ENCODE peak calls at places on chromosomes 1 and 21, in six cellular contexts. One of them, this sample, is unnamed.

GRCh38 chr1:54291276-54292014 is 91.5 kb downstream of the MRPL37 start:
- DNase-seq in IMR-90: no peak
- DNase-seq in K562: no peak
- DNase-seq in A549: no peak
- DNase-seq in HepG2: no peak
- DNase-seq in GM12878: no peak
- DNase-seq in this sample: no peak

GRCh38 chr1:234541281-234541975 is 62.4 kb upstream of the TARBP1 start:
- DNase-seq in IMR-90: peak
- DNase-seq in K562: no peak
- DNase-seq in A549: peak
- DNase-seq in HepG2: no peak
- DNase-seq in GM12878: no peak
- DNase-seq in this sample: no peak

GRCh38 chr1:230982698-230983097 is 3.8 kb downstream of the ARV1 start:
- DNase-seq in IMR-90: peak
- DNase-seq in K562: no peak
- DNase-seq in A549: no peak
- DNase-seq in HepG2: no peak
- DNase-seq in GM12878: no peak
- DNase-seq in this sample: no peak

GRCh38 chr1:238485062-238485905 is 594.6 kb upstream of the ZP4 start:
- DNase-seq in IMR-90: peak
- DNase-seq in K562: no peak
- DNase-seq in A549: peak
- DNase-seq in HepG2: no peak
- DNase-seq in GM12878: no peak
- DNase-seq in this sample: no peak

GRCh38 chr1:94926365-94926914 is 470 bp downstream of the CNN3 start:
- DNase-seq in IMR-90: peak
- DNase-seq in K562: no peak
- DNase-seq in A549: peak
- DNase-seq in HepG2: peak
- DNase-seq in GM12878: no peak
- DNase-seq in this sample: peak

GRCh38 chr1:151062738-151063371 is 2.7 kb downstream of the MLLT11 start:
- DNase-seq in IMR-90: peak
- DNase-seq in K562: peak
- DNase-seq in A549: peak
- DNase-seq in HepG2: no peak
- DNase-seq in GM12878: no peak
- DNase-seq in this sample: no peak

GRCh38 chr1:234956821-234957329 is 171.8 kb downstream of the TOMM20 start:
- DNase-seq in IMR-90: no peak
- DNase-seq in K562: peak
- DNase-seq in A549: peak
- DNase-seq in HepG2: peak
- DNase-seq in GM12878: no peak
- DNase-seq in this sample: no peak

GRCh38 chr1:233990486-233990885 is 86.0 kb downstream of the SLC35F3 start:
- DNase-seq in IMR-90: no peak
- DNase-seq in K562: no peak
- DNase-seq in A549: no peak
- DNase-seq in HepG2: no peak
- DNase-seq in GM12878: no peak
- DNase-seq in this sample: no peak

GRCh38 chr1:205812878-205813754 is at the start of gene SLC41A1:
- DNase-seq in IMR-90: peak
- DNase-seq in K562: peak
- DNase-seq in A549: peak
- DNase-seq in HepG2: peak
- DNase-seq in GM12878: peak
- DNase-seq in this sample: peak

DNA sequence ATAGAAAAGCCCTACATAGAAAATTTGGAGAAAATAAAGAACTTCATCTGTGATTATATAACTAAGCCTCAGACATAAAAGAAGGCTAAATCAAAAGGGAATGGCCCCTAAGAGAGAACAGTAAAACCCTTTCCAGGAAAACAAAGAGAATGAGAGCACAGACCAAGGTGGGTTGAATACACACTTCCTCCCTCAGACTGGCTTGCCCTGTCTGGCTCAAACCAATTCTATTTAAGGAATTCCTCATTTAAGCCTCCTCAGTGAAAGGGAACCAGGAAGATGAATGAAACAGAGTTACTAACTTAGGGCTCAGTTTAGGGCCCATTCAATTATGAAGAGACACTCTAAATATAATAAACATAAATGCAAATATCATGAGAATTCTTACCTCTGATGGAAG is 10.6 kb upstream of the SYT14 start:
- DNase-seq in IMR-90: no peak
- DNase-seq in K562: no peak
- DNase-seq in A549: no peak
- DNase-seq in HepG2: no peak
- DNase-seq in GM12878: no peak
- DNase-seq in this sample: no peak
- TF ChIP-seq BHLHE40 in IMR-90: no peak
- TF ChIP-seq BHLHE40 in K562: no peak
- TF ChIP-seq BHLHE40 in A549: no peak
- TF ChIP-seq BHLHE40 in HepG2: no peak
- TF ChIP-seq BHLHE40 in GM12878: no peak
- TF ChIP-seq BHLHE40 in this sample: no peak

DNA sequence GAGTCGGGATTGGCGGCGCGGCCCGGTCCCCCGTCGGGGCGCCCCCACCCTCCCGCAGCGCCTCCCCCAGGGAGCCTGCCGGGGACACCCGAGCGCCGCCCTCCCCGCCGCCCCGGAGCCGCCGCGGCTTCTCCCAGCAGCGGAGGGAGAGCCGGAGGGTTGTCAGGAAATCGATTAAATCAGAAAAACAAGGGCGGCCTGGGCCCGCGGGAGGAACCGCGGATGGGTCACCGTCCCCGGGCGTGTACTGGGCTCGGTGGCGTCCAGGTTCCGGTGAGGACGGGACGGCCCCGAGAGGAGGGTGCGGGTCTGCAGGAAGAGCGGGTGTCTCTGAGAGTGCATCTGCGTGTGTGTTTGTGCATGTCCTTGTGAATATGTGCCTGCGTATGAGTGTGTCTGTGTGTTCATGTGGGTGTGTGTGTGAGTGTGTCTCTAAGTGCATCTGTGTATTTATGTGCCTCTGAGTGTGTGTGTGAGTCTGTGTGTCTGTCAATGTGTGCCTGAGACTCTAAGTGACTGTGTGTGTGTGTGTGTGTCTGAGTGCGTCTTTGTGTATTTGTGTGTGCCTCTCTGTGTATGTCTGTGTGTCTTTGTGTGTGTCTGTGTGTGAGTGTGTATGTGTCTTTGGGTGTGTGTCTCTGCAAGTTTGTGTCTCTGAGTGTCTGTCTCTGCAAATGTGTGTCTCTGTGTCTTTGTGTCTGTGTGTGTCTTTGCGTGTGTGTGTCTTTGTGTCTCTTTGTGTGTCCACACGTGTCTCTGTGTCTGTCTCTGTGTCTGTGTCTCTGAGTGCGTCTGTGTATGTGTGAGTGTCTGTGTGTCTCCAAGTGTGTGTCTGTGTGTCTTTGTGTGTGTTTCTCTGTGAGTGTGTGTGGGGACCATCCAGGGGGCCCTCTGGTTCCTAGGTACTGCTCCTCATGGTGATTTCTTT is 1.1 kb downstream of the SPSB1 start:
- DNase-seq in IMR-90: peak
- DNase-seq in K562: peak
- DNase-seq in A549: peak
- DNase-seq in HepG2: no peak
- DNase-seq in GM12878: no peak
- DNase-seq in this sample: peak
- TF ChIP-seq BHLHE40 in IMR-90: no peak
- TF ChIP-seq BHLHE40 in K562: no peak
- TF ChIP-seq BHLHE40 in A549: no peak
- TF ChIP-seq BHLHE40 in HepG2: no peak
- TF ChIP-seq BHLHE40 in GM12878: no peak
- TF ChIP-seq BHLHE40 in this sample: no peak

GRCh38 chr21:16589499-16589898 is 859.7 kb downstream of the USP25 start:
- DNase-seq in IMR-90: no peak
- DNase-seq in K562: no peak
- DNase-seq in A549: no peak
- DNase-seq in HepG2: no peak
- DNase-seq in GM12878: no peak
- DNase-seq in this sample: no peak

GRCh38 chr21:16590186-16590585 is 860.4 kb downstream of the USP25 start:
- DNase-seq in IMR-90: no peak
- DNase-seq in K562: no peak
- DNase-seq in A549: no peak
- DNase-seq in HepG2: no peak
- DNase-seq in GM12878: no peak
- DNase-seq in this sample: no peak

GRCh38 chr21:16590658-16591057 is 860.9 kb downstream of the USP25 start:
- DNase-seq in IMR-90: no peak
- DNase-seq in K562: no peak
- DNase-seq in A549: no peak
- DNase-seq in HepG2: no peak
- DNase-seq in GM12878: no peak
- DNase-seq in this sample: no peak

GRCh38 chr21:16594191-16594590 is 864.4 kb downstream of the USP25 start:
- DNase-seq in IMR-90: peak
- DNase-seq in K562: no peak
- DNase-seq in A549: no peak
- DNase-seq in HepG2: no peak
- DNase-seq in GM12878: no peak
- DNase-seq in this sample: no peak

DNA sequence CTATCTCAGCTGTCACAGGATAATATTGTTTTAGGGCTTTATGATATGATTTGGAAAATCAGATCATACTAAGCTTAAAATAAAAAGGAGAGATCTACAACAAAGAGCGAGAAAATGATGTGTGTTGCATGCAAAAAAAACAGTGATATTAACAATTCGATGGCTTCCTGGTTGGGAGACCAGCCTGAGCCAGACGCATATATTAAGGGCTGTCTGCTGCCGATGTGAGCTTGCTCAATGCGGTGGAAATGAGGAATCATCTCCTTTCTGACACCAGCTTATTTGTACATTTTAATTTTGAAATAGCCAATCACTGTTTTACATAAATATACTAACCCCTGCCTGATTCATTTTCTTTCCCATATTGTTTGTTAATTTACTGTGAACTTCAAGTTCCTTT is 862.6 kb downstream of the USP25 start:
- DNase-seq in IMR-90: no peak
- DNase-seq in K562: no peak
- DNase-seq in A549: no peak
- DNase-seq in HepG2: no peak
- DNase-seq in GM12878: no peak
- DNase-seq in this sample: no peak
- TF ChIP-seq BHLHE40 in IMR-90: no peak
- TF ChIP-seq BHLHE40 in K562: no peak
- TF ChIP-seq BHLHE40 in A549: no peak
- TF ChIP-seq BHLHE40 in HepG2: no peak
- TF ChIP-seq BHLHE40 in GM12878: no peak
- TF ChIP-seq BHLHE40 in this sample: no peak

DNA sequence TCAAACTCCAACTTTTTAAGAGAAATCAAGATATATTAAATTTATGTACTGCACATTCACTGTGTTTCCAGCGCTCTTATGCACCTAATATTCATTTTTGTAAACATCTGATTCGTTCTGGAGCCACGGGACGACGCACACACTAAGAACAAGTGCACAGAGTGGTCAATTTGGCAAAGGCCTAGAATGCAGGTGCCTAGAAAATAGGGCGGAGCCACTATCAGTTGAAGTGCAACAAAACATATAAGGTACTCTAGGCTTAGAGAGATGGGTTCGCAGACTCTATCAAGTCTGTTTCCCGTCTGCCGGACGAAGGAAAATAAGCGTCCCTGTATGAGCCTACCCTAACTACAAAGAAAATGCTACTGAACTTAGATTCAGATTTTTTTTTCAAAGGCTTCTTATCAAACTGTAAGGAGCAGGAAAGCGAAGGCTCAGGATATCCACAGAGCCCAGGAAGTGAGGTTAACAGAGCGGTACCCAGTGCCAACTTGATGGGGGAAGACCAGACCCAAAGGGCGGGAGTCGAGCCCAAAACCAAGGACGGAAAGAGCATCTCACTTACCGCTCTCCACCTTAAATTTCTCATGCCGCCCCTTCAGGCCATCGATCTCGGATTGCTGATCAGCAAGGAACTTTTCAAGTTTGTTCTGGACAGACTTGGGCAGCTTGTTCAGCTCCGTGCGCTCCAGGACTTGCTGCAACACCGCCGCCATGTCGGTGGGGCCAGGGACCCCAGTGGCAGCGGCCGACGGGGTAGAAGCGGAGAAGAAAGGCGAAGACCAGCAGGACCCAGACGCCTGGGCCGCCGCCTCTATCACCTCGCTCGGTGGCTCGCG is 521 bp downstream of the TPR start:
- DNase-seq in IMR-90: peak
- DNase-seq in K562: peak
- DNase-seq in A549: peak
- DNase-seq in HepG2: peak
- DNase-seq in GM12878: peak
- DNase-seq in this sample: peak
- TF ChIP-seq BHLHE40 in IMR-90: no peak
- TF ChIP-seq BHLHE40 in K562: peak
- TF ChIP-seq BHLHE40 in A549: no peak
- TF ChIP-seq BHLHE40 in HepG2: no peak
- TF ChIP-seq BHLHE40 in GM12878: no peak
- TF ChIP-seq BHLHE40 in this sample: no peak

DNA sequence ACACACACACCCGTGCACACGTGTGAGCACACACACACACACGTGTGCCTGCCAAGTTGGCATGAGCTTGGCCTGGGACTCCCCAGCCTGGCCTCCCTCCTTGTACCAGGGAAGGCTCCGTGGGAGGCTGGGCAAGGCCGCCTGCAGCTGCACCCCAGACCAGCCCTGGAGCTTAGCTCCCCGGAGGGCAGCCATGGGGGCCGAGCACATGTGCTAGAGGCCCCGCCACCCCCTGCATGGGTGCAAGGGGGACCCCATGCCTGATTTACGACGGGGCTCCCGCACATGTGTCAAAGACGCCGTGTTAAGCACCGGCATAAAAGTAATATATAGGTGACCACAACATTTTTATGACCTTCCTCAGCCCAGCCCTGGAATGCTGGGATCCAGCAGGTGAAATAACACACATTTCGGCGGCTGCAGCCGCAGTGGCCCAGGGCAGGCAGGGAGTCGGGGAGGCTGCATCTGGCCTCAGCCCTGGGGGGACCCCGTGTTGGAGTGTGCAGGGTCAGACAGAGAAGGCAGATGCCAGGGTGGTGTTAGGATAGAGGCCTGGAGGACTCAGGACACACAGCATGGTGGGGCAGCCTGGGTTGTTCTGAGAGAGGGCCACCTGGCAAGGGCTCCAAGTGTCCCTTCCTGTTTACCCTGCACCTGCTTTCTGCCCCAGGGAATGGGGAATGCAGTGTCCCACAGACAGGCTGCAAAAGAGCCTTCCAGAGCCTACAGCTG is 56.3 kb downstream of the WNT9A start:
- DNase-seq in IMR-90: no peak
- DNase-seq in K562: no peak
- DNase-seq in A549: no peak
- DNase-seq in HepG2: no peak
- DNase-seq in GM12878: no peak
- DNase-seq in this sample: no peak
- TF ChIP-seq BHLHE40 in IMR-90: no peak
- TF ChIP-seq BHLHE40 in K562: no peak
- TF ChIP-seq BHLHE40 in A549: no peak
- TF ChIP-seq BHLHE40 in HepG2: no peak
- TF ChIP-seq BHLHE40 in GM12878: no peak
- TF ChIP-seq BHLHE40 in this sample: no peak

GRCh38 chr1:65182658-65183268 is 34.8 kb downstream of the AK4 start:
- DNase-seq in IMR-90: no peak
- DNase-seq in K562: no peak
- DNase-seq in A549: no peak
- DNase-seq in HepG2: no peak
- DNase-seq in GM12878: no peak
- DNase-seq in this sample: no peak
- TF ChIP-seq BHLHE40 in IMR-90: no peak
- TF ChIP-seq BHLHE40 in K562: no peak
- TF ChIP-seq BHLHE40 in A549: no peak
- TF ChIP-seq BHLHE40 in HepG2: no peak
- TF ChIP-seq BHLHE40 in GM12878: no peak
- TF ChIP-seq BHLHE40 in this sample: no peak